ENCODE peak calls at places on chromosomes 13 and 19, in five cellular contexts. X, L, Q, N and O are unnamed samples.
A peak's percentile ranks its signal among the peaks of the same experiment; 100 is the strongest.

GRCh38 chr13:70107498-70108271 is at the start of gene ATXN8OS:
- DNase-seq in X (no peak), N (no peak), L (no peak), Q (peak; percentile 61), O (no peak)

GRCh38 chr19:49766938-49767315 is at the start of gene AP2A1:
- DNase-seq in Q (no peak), X (no peak), N (no peak), L (no peak), O (no peak)

GRCh38 chr19:21940684-21941083 is 70.1 kb downstream of the ZNF208 start:
- DNase-seq in N (no peak), L (no peak), X (no peak), Q (no peak), O (no peak)

GRCh38 chr13:38656699-38657098 is 30.2 kb upstream of the FREM2 start:
- DNase-seq in Q (no peak), L (no peak), X (no peak), N (no peak), O (no peak)

GRCh38 chr13:99356216-99357089 is 49.3 kb upstream of the GPR183 start:
- DNase-seq in X (no peak), N (peak; percentile 17), Q (no peak), L (peak; percentile 87), O (no peak)

GRCh38 chr19:31255863-31256600 is 93.2 kb downstream of the TSHZ3 start:
- DNase-seq in N (no peak), Q (no peak), X (no peak), L (no peak), O (no peak)

GRCh38 chr13:23140492-23140891 is 40.3 kb upstream of the SGCG start:
- DNase-seq in X (no peak), Q (no peak), N (peak; percentile 24), L (no peak), O (peak; percentile 71)

GRCh38 chr19:16400911-16401675 is 70.7 kb downstream of the EPS15L1 start:
- DNase-seq in X (no peak), L (no peak), N (peak; percentile 94), Q (no peak), O (no peak)

GRCh38 chr19:55461974-55462628 is 659 bp upstream of the ISOC2 start:
- DNase-seq in Q (no peak), L (no peak), X (no peak), N (peak; percentile 69), O (peak; percentile 44)

GRCh38 chr19:30669329-30670010 is 297.3 kb downstream of the ZNF536 start:
- DNase-seq in X (no peak), Q (peak; percentile 80), L (peak; percentile 48), N (peak; percentile 62), O (peak; percentile 39)

GRCh38 chr13:49627831-49628652 is at the start of gene ARL11:
- DNase-seq in N (no peak), X (no peak), L (peak; percentile 30), Q (peak; percentile 44), O (no peak)

GRCh38 chr13:85610024-85610423 is 189.2 kb downstream of the SLITRK6 start:
- DNase-seq in X (no peak), L (no peak), N (no peak), Q (no peak), O (no peak)

GRCh38 chr19:13839938-13840750 is 36.8 kb upstream of the NANOS3 start:
- DNase-seq in N (peak; percentile 94), Q (no peak), X (no peak), L (no peak), O (peak; percentile 95)

GRCh38 chr19:8832132-8833021 is at the start of the genes MBD3L1 and ZNF558:
- DNase-seq in N (peak; percentile 97), L (peak; percentile 96), Q (peak; percentile 97), X (peak; percentile 93), O (peak; percentile 98)

GRCh38 chr13:73038064-73038463 is 20.7 kb upstream of the KLF5 start:
- DNase-seq in L (no peak), Q (no peak), X (no peak), N (no peak), O (no peak)

GRCh38 chr19:37007587-37008220 is 70.5 kb upstream of the ZNF420 start:
- DNase-seq in X (no peak), Q (no peak), N (peak; percentile 12), L (no peak), O (no peak)

GRCh38 chr19:41638624-41639023 is 11.8 kb upstream of the CEACAM4 start:
- DNase-seq in N (no peak), X (no peak), L (no peak), Q (no peak), O (no peak)

GRCh38 chr19:19528721-19529490 is at the start of gene YJEFN3:
- DNase-seq in N (peak; percentile 30), Q (peak; percentile 61), X (no peak), L (no peak), O (no peak)

GRCh38 chr13:36801035-36801434 is 18.0 kb upstream of the RFXAP start:
- DNase-seq in Q (no peak), L (no peak), N (no peak), X (no peak), O (peak; percentile 18)

GRCh38 chr13:26019881-26020535 is 31.8 kb downstream of the SHISA2 start:
- DNase-seq in L (no peak), X (no peak), Q (no peak), N (peak; percentile 83), O (peak; percentile 67)

GRCh38 chr19:12064266-12065099 is at the start of gene ZNF844:
- DNase-seq in N (peak; percentile 95), X (no peak), L (no peak), Q (peak; percentile 93), O (peak; percentile 89)

GRCh38 chr13:28495586-28496564 is 947 bp upstream of the FLT1 start:
- DNase-seq in X (no peak), Q (no peak), N (peak; percentile 17), L (no peak), O (no peak)

GRCh38 chr19:40599331-40600085 is 1.7 kb upstream of the LTBP4 start:
- DNase-seq in L (no peak), Q (peak; percentile 28), X (no peak), N (no peak), O (peak; percentile 7)

GRCh38 chr19:58350871-58351557 is 2.3 kb downstream of the A1BG start:
- DNase-seq in Q (no peak), N (no peak), L (no peak), X (no peak), O (no peak)

GRCh38 chr13:28394422-28394821 is 100.5 kb downstream of the FLT1 start:
- DNase-seq in X (no peak), L (no peak), Q (no peak), N (peak; percentile 74), O (peak; percentile 25)

GRCh38 chr13:113441661-113442060 is 11.6 kb downstream of the ADPRHL1 start:
- DNase-seq in Q (no peak), X (no peak), L (no peak), N (no peak), O (no peak)

GRCh38 chr19:45158503-45159026 is 2.2 kb downstream of the NKPD1 start:
- DNase-seq in N (no peak), X (no peak), L (no peak), Q (no peak), O (no peak)
- H3K9ac ChIP-seq in N (no peak overlapping the region), X (no peak overlapping the region), L (no peak overlapping the region), Q (no peak overlapping the region), O (no peak overlapping the region)

DNA sequence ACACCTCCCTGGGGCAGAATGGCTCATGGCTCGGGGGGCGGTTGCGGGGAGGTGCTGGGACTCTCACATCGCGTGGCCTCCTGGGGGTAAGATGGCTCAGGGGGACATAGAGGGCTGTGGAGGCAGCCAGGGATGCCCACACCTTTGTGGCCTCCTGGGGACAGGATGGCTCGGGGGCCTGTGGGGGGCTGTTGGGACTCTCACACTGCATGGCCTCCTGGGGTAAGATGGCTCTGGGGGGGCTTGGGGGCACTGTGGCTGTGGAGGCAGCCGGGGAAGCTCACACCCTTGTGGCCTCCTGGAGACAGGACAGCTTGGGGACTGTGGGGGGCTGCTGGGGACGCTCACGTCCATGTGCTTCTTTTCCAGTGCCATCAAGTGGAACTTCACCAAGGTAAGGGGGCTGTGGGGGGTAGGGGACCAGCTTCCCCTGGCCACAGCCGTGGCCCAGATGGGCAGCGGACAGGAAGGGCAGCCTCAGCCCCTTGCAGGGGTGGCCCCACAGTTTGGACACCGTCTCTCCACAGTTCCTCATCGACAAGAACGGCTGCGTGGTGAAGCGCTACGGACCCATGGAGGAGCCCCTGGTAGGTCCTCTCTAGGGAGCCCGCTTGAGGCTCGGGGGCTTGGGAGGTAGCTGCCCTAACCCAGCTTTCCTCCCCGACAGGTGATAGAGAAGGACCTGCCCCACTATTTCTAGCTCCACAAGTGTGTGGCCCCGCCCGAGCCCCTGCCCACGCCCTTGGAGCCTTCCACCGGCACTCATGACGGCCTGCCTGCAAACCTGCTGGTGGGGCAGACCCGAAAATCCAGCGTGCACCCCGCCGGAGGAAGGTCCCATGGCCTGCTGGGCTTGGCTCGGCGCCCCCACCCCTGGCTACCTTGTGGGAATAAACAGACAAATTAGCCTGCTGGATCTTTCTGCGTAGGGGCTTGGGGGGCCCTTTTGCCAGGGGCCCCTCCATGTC is 2.4 kb downstream of the GPX4 start:
- DNase-seq in Q (no peak), L (no peak), N (peak; percentile 31), X (no peak), O (no peak)
- H3K4me3 ChIP-seq in Q (no peak overlapping the region), L (no peak overlapping the region), N (peak overlapping the region; percentile 71), X (peak overlapping the region; percentile 61), O (peak overlapping the region; percentile 77)

GRCh38 chr19:45424191-45425058 is 708 bp upstream of the ERCC1 start:
- DNase-seq in L (peak; percentile 50), Q (peak; percentile 51), X (peak; percentile 91), N (peak; percentile 97), O (peak; percentile 95)

GRCh38 chr19:45423589-45424190 is at the start of gene ERCC1:
- DNase-seq in N (peak; percentile 96), L (peak; percentile 98), Q (peak; percentile 99), X (peak; percentile 96), O (peak; percentile 93)

GRCh38 chr19:45423033-45423588 is 606 bp downstream of the ERCC1 start:
- DNase-seq in X (no peak), L (no peak), N (no peak), Q (no peak), O (no peak)

GRCh38 chr19:45428385-45429231 is 4.9 kb upstream of the ERCC1 start:
- DNase-seq in L (no peak), Q (peak; percentile 89), N (peak; percentile 85), X (no peak), O (peak; percentile 30)
- TF ChIP-seq EZH2phosphoT487 in L (no peak), Q (no peak), N (no peak), X (no peak), O (no peak)

GRCh38 chr19:48248081-48248833 is 7.5 kb downstream of the CARD8 start:
- DNase-seq in Q (no peak), L (no peak), X (no peak), N (no peak), O (no peak)

GRCh38 chr19:48246101-48246500 is 9.6 kb downstream of the CARD8 start:
- DNase-seq in X (no peak), N (no peak), L (no peak), Q (no peak), O (no peak)

GRCh38 chr19:48239582-48240141 is 16.1 kb downstream of the CARD8 start:
- DNase-seq in L (no peak), N (peak; percentile 14), X (no peak), Q (no peak), O (peak; percentile 27)

GRCh38 chr19:48247212-48247611 is 8.5 kb downstream of the CARD8 start:
- DNase-seq in X (no peak), Q (no peak), N (no peak), L (no peak), O (no peak)

GRCh38 chr19:48244289-48244688 is 11.4 kb downstream of the CARD8 start:
- DNase-seq in Q (no peak), X (no peak), N (no peak), L (no peak), O (peak; percentile 12)
- H3K9ac ChIP-seq in Q (no peak overlapping the region), X (no peak overlapping the region), N (no peak overlapping the region), L (no peak overlapping the region), O (no peak overlapping the region)